ENCODE peak calls at places on chromosomes 12 and 14, in seven cellular contexts. K is aorta, J is stomach, M is uterus, Q is tibial nerve, Z is HCT116, I is upper lobe of right lung. X is an unnamed sample.

GRCh38 chr12:100758083-100758482 is 36.5 kb upstream of the ANO4 start:
- DNase-seq in J (no peak), Q (no peak), Z (no peak), I (no peak), M (no peak), K (no peak), X (no peak)

GRCh38 chr14:61642246-61642982 is 52.9 kb upstream of the HIF1A start:
- DNase-seq in K (no peak), I (no peak), M (no peak), Q (no peak), J (no peak), Z (no peak), X (no peak)

GRCh38 chr12:103712191-103712590 is 125.1 kb downstream of the STAB2 start:
- DNase-seq in K (no peak), I (no peak), Q (no peak), J (no peak), Z (no peak), M (no peak), X (no peak)

GRCh38 chr12:62882696-62883095 is 52.3 kb downstream of the PPM1H start:
- DNase-seq in M (no peak), Q (no peak), J (no peak), Z (no peak), I (no peak), K (no peak), X (no peak)

GRCh38 chr12:46391630-46392029 is 19.1 kb upstream of the SLC38A2 start:
- DNase-seq in I (no peak), Q (peak; percentile 73), K (no peak), M (no peak), Z (no peak), J (no peak), X (no peak)

GRCh38 chr12:608921-609320 is 54.3 kb downstream of the NINJ2 start:
- DNase-seq in M (no peak), I (no peak), K (no peak), J (no peak), Z (no peak), Q (no peak), X (no peak)

GRCh38 chr14:31781578-31781977 is 220.4 kb downstream of the NUBPL start:
- DNase-seq in M (no peak), I (no peak), J (no peak), Z (no peak), K (no peak), Q (no peak), X (no peak)

GRCh38 chr12:114955414-114956014 is 271.5 kb upstream of the TBX3 start:
- DNase-seq in M (no peak), J (no peak), Q (no peak), Z (no peak), K (no peak), I (no peak), X (no peak)

GRCh38 chr14:99731536-99732435 is 47.7 kb downstream of the CYP46A1 start:
- DNase-seq in J (no peak), K (peak; percentile 77), Z (no peak), Q (no peak), I (peak; percentile 65), M (peak; percentile 37), X (peak; percentile 38)

GRCh38 chr14:34364201-34364600 is 97.8 kb downstream of the SPTSSA start:
- DNase-seq in K (no peak), Z (no peak), I (no peak), M (no peak), J (no peak), Q (no peak), X (no peak)

GRCh38 chr14:69291891-69292586 is 32.1 kb downstream of the GALNT16 start:
- DNase-seq in I (no peak), M (no peak), Q (no peak), K (no peak), J (no peak), Z (no peak), X (no peak)

GRCh38 chr12:41190360-41190759 is 2.2 kb downstream of the PDZRN4 start:
- DNase-seq in M (no peak), I (no peak), J (no peak), Q (peak; percentile 19), Z (no peak), K (no peak), X (no peak)

GRCh38 chr12:10179871-10180270 is 1.0 kb downstream of the TMEM52B start:
- DNase-seq in K (no peak), I (no peak), Z (no peak), M (no peak), Q (no peak), J (no peak), X (no peak)

GRCh38 chr12:10171954-10172353 is at the start of gene OLR1:
- DNase-seq in Q (no peak), J (no peak), K (no peak), I (no peak), M (no peak), Z (no peak), X (no peak)

GRCh38 chr12:10178766-10179165 is at the start of gene TMEM52B:
- DNase-seq in Q (no peak), I (no peak), J (no peak), K (no peak), M (no peak), Z (no peak), X (no peak)

GRCh38 chr12:10174986-10175614 is 3.2 kb upstream of the OLR1 start:
- DNase-seq in I (no peak), Z (no peak), J (no peak), M (no peak), Q (no peak), K (no peak), X (no peak)

DNA sequence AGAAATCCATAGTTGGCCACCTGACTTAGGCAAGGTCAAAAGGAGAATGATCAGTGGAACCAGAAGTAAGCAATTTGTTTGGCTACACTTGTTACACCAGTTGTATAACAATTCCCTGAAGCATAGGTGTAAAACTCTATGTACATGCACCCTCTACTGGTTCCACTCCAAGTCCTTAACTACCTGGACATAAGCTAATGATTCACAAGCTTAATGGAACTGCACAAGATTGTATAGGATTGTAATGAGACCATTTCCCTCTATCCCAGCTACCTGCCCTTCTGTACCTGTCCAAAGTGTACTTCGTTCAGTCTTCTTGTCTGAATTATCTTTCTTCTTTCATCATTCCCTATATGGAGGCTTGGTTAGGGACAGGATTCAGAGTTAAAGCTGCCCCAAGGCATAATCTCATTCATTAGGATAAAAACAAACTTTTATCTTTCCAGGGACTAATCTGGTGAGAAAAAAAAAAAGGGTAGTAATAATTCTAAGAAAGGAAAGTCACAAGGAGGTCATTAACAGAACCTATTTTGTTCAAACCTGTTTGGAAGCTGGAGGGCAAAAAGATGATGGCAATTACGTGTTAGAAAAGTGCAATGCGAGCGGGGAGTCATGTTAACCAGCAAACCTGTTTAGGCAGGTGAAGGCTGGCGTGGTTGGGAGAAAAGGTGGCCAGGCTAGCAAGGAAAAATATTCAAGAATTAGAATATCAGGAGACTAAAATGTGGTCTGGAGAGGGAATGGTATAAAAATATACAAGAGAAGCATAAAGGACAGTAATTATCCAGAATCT is 2.8 kb upstream of the TMEM52B start:
- DNase-seq in J (no peak), Q (no peak), M (no peak), I (no peak), K (no peak), Z (no peak), X (no peak)
- H3K27ac ChIP-seq in J (no peak overlapping the region), Q (no peak overlapping the region), M (no peak overlapping the region), I (no peak overlapping the region), K (no peak overlapping the region), Z (no peak overlapping the region), X (no peak overlapping the region)

GRCh38 chr12:116745554-116745953 is 7.4 kb downstream of the RNFT2 start:
- DNase-seq in Z (no peak), M (no peak), K (no peak), Q (no peak), I (no peak), J (no peak), X (no peak)

GRCh38 chr12:116750298-116750697 is 12.2 kb downstream of the RNFT2 start:
- DNase-seq in Q (no peak), Z (no peak), I (no peak), M (no peak), J (no peak), K (no peak), X (no peak)

GRCh38 chr12:116749884-116750283 is 11.8 kb downstream of the RNFT2 start:
- DNase-seq in M (no peak), Z (no peak), J (no peak), I (no peak), K (no peak), Q (no peak), X (no peak)
- H3K36me3 ChIP-seq in M (no peaks in the 10 kb centered on the region), Z (no peaks in the 10 kb centered on the region), J (no peaks in the 10 kb centered on the region), I (no peaks in the 10 kb centered on the region), K (no peaks in the 10 kb centered on the region), Q (peaks cover 5% of the 10 kb centered on the region), X (no peaks in the 10 kb centered on the region)

GRCh38 chr12:113477171-113477841 is 5.6 kb upstream of the LHX5 start:
- DNase-seq in I (no peak), K (no peak), Q (no peak), M (no peak), Z (no peak), J (no peak), X (no peak)

GRCh38 chr12:113475451-113476085 is 3.9 kb upstream of the LHX5 start:
- DNase-seq in J (no peak), Q (no peak), I (no peak), M (no peak), Z (no peak), K (no peak), X (no peak)

GRCh38 chr12:113477842-113478215 is 6.2 kb upstream of the LHX5 start:
- DNase-seq in I (no peak), K (no peak), M (no peak), J (no peak), Z (no peak), Q (no peak), X (no peak)

GRCh38 chr12:113474635-113475436 is 3.2 kb upstream of the LHX5 start:
- DNase-seq in K (no peak), M (no peak), I (no peak), Z (no peak), J (no peak), Q (no peak), X (no peak)

DNA sequence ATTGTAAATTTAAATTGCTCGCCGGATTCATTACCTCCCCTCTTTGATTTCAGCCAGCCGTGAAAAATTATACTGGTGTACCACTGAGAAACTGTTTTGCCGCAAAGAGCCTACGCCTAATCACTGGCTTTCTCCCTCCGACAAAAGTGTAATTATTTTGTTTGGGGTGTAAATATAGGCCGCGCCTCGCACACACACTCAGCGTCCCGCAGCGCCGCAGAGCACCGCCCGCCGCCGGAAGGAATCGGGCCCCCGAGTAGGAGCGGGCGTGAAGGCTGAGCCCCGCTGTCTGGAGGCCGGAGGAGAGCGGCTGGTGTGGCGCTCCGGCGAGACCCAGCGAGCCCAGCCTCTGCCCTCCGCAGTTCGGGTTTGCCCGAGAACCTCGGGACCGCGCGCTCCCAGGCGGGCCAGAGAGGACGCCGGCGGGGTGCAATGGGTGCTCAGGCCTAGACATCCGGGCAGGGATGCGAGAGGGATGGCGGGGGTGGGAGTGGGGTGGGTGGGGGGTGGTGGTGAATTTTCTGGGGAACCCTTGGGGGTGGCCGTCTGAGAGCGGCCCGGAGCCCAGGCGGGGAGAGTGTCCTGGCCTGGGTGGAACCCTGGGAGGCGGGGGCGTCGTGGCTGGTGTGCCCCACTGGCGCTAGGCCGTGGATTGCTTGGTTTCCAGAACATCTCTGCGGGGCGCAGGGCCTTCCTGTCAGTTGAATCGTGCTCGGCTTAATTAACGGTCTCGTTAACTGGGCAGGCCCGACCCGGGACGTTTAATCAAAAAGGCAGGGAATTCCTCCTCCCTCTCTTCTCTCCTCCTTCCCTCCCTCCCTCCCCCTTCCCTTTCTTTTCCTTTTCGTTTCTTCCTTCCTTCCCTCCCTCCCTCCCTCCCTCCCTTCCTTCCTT is 4.7 kb upstream of the LHX5 start:
- DNase-seq in J (no peak), M (no peak), Z (no peak), K (no peak), I (no peak), Q (no peak), X (no peak)
- H3K9me3 ChIP-seq in J (peaks cover 8% of the 10 kb centered on the region), M (no peaks in the 10 kb centered on the region), Z (no peaks in the 10 kb centered on the region), K (no peaks in the 10 kb centered on the region), I (no peaks in the 10 kb centered on the region), Q (no peaks in the 10 kb centered on the region), X (no peaks in the 10 kb centered on the region)

GRCh38 chr12:11684393-11684792 is 34.9 kb downstream of the ETV6 start:
- DNase-seq in Q (no peak), J (no peak), Z (no peak), M (no peak), I (no peak), K (no peak), X (no peak)
- H3K27ac ChIP-seq in Q (no peak overlapping the region), J (no peak overlapping the region), Z (no peak overlapping the region), M (no peak overlapping the region), I (no peak overlapping the region), K (no peak overlapping the region), X (no peak overlapping the region)

X was measured in left ventricle myocardium inferior.